ENCODE peak calls at places on chromosomes 1 and 21, in four cellular contexts. G is left ventricle myocardium inferior, Z is ovary, B is MM.1S. T is an unnamed sample. For H3K4me1, the result is how much of the 10 kb centered on the place peaks cover.

GRCh38 chr1:242245255-242245654 is 246.4 kb upstream of the MAP1LC3C start:
- DNase-seq in G (no peak), Z (no peak), B (no peak), T (no peak)

GRCh38 chr1:206885341-206886060 is 11.7 kb upstream of the IL24 start:
- DNase-seq in G (no peak), Z (no peak), B (no peak), T (no peak)

GRCh38 chr1:110874303-110875215 is 1.6 kb downstream of the CD53 start:
- DNase-seq in G (no peak), Z (no peak), B (peak), T (no peak)

GRCh38 chr1:8560611-8561544 is 243.0 kb downstream of the SLC45A1 start:
- DNase-seq in G (no peak), Z (no peak), B (peak), T (no peak)

GRCh38 chr21:31294691-31295090 is 49.4 kb downstream of the TIAM1 start:
- DNase-seq in G (no peak), Z (no peak), B (no peak), T (no peak)

GRCh38 chr21:33789697-33790096 is 125.9 kb downstream of the ATP5PO start:
- DNase-seq in G (no peak), Z (no peak), B (no peak), T (no peak)

GRCh38 chr21:45465105-45465504 is 60.1 kb downstream of the COL18A1 start:
- DNase-seq in G (peak), Z (no peak), B (peak), T (peak)

GRCh38 chr1:153100241-153100640 is 5.9 kb upstream of the SPRR2E start:
- DNase-seq in G (no peak), Z (no peak), B (peak), T (no peak)

GRCh38 chr1:97433520-97434175 is 487.2 kb downstream of the DPYD start:
- DNase-seq in G (no peak), Z (no peak), B (no peak), T (no peak)

GRCh38 chr1:9265966-9266365 is 26.7 kb upstream of the SPSB1 start:
- DNase-seq in G (no peak), Z (no peak), B (no peak), T (no peak)

GRCh38 chr1:154629160-154630073 is 21.4 kb upstream of the ADAR start:
- DNase-seq in G (no peak), Z (no peak), B (peak), T (no peak)

GRCh38 chr1:95326023-95326422 is 92.0 kb downstream of the RWDD3 start:
- DNase-seq in G (no peak), Z (no peak), B (no peak), T (no peak)
- H3K4me1 ChIP-seq in G (under half), Z (under half), B (under half), T (under half)

GRCh38 chr1:36301220-36301619 is 4.9 kb upstream of the SH3D21 start:
- DNase-seq in G (no peak), Z (no peak), B (no peak), T (no peak)
- H3K27ac ChIP-seq in G (peak), Z (no peak), B (no peak), T (no peak)

GRCh38 chr1:175750366-175751111 is 7.1 kb upstream of the TNR start:
- DNase-seq in G (no peak), Z (no peak), B (no peak), T (no peak)

GRCh38 chr1:175757381-175758015 is 14.1 kb upstream of the TNR start:
- DNase-seq in G (no peak), Z (no peak), B (peak), T (no peak)

GRCh38 chr1:175755516-175755915 is 12.1 kb upstream of the TNR start:
- DNase-seq in G (no peak), Z (no peak), B (no peak), T (no peak)
- H3K4me1 ChIP-seq in G (under half), Z (under half), B (under half), T (under half)

DNA sequence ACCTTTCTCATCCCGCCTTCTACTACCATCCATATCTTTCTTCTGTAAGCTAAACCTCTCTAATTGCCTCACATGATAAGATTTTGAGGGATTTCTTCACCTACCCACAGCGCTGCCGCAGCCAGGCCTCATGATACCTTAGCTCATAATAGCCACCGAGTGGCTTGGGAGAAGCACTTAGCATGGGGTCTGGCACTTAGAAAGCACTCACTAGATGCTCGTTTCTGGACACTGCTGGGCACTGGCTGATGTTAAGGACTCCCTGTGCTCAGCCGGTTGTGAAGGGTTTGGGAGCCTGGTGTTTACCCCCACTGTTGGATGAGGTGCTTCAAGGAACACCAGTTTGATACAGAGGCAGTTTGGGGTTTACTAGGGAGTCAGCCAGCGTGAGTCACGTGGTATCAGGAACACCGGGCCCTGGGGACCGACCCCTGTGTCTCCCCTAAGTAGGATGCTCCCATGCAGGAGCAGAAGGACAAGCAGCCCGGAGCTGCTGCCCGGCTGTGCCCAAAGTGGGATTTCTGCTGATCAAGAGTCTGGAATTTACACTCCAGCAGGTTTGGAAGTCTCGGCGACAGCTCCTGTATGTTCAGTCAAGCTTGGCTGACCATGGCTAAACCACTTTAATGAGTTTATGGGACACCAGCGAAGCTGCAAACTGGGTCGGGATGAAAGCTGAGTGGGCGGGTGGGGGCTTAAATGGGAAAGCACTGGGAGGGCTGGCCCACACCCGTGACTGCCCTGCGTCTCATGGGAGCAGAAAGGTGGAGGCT is 63.3 kb downstream of the GALNT2 start:
- DNase-seq in G (no peak), Z (no peak), B (no peak), T (no peak)
- H3K27ac ChIP-seq in G (no peak), Z (peak), B (no peak), T (no peak)

GRCh38 chr1:92960395-92961130 is 699 bp downstream of the DIPK1A start:
- DNase-seq in G (peak), Z (peak), B (peak), T (peak)

GRCh38 chr1:92956254-92956653 is 5.0 kb downstream of the DIPK1A start:
- DNase-seq in G (no peak), Z (no peak), B (no peak), T (no peak)

GRCh38 chr1:92958203-92958970 is 2.9 kb downstream of the DIPK1A start:
- DNase-seq in G (no peak), Z (no peak), B (no peak), T (no peak)

GRCh38 chr1:92953491-92953890 is 7.8 kb downstream of the DIPK1A start:
- DNase-seq in G (no peak), Z (no peak), B (peak), T (no peak)

DNA sequence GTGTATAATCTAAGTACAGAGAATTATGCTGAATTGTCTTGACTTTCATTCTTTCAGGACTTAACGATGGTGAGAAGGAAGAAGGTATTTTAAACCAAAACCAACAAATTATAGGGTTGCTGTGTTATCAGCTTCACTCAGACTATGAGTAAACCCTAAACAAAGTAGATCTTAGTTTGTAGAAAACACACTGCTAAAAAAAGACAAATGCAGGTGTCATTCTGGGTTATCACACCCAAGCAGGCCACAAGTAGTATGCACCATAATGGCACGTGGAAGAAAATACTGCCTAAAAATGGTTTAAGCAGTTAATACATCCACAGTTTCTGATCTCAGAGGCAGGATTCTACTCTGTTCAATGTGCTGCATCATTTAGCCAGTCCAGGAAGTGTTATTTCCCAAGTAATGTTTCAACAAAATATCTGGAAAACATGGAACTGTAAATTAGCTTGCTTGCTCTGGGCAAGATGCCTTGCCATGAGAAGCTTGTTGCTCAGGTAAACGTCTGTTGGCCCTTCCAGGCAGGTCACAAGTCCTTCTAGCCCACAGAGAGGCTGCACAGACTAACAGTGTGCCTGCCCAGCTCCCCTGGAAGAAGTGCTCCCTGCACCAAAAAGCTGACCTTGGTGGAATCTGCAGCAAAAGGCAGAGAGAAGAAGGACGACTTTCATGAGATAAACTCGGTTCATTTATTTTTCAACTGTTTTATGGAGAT is 4.1 kb downstream of the DIPK1A start:
- DNase-seq in G (no peak), Z (no peak), B (peak), T (no peak)
- H3K4me1 ChIP-seq in G (half or more), Z (under half), B (under half), T (under half)

GRCh38 chr1:183244466-183244865 is 58.4 kb downstream of the LAMC2 start:
- DNase-seq in G (peak), Z (peak), B (no peak), T (peak)
- H3K27ac ChIP-seq in G (peak), Z (peak), B (no peak), T (peak)

DNA sequence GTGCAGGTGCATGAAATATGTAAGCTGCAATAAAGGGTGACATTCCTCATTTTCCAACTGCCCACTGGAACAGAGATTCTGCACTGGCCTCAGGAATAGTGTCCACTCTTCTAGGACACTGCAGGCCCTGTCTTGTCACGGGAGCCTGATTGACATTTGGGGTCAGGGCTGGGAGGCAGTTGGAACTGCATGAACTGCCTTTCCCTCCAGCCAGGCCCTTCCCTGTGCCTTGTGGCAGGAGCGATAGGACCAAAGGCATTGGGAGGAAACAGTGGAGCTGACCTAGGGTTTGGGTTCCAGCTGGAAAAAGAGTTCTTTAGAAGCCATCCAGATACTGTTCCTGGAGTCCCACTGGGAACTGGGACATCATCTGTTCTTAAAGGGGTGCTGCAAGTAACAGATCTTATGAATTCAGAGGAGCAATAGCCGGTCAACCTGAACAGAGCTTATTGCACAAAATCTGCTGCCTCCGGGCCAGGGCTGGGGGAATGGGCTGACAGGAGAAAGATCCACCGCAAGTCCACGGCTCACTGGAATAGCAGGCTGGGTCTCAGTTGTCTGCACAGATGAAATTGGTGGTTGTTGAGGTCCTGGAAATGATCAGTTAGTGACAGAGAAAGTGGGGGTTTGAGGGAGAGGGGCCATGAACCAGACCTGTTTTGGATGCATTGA is 451.7 kb downstream of the CAMTA1 start:
- DNase-seq in G (no peak), Z (no peak), B (no peak), T (no peak)
- H3K4me1 ChIP-seq in G (under half), Z (under half), B (under half), T (under half)

GRCh38 chr1:16021681-16022080 is at the start of gene CLCNKA:
- DNase-seq in G (no peak), Z (peak), B (no peak), T (no peak)
- H3K27ac ChIP-seq in G (peak), Z (peak), B (no peak), T (no peak)

GRCh38 chr1:20847619-20848080 is 60.5 kb upstream of the HP1BP3 start:
- DNase-seq in G (no peak), Z (no peak), B (no peak), T (no peak)

GRCh38 chr1:20849100-20849499 is 62.0 kb upstream of the HP1BP3 start:
- DNase-seq in G (no peak), Z (no peak), B (no peak), T (no peak)

GRCh38 chr1:20848162-20848561 is 61.1 kb upstream of the HP1BP3 start:
- DNase-seq in G (no peak), Z (no peak), B (no peak), T (no peak)

GRCh38 chr1:20846461-20847374 is 59.6 kb upstream of the HP1BP3 start:
- DNase-seq in G (no peak), Z (no peak), B (no peak), T (no peak)

GRCh38 chr1:20850021-20850420 is 62.9 kb upstream of the HP1BP3 start:
- DNase-seq in G (no peak), Z (no peak), B (no peak), T (no peak)
- H3K4me1 ChIP-seq in G (under half), Z (under half), B (under half), T (under half)